ENCODE peak calls at places on chromosomes 4 and X, in nine cellular contexts. B is small intestine; G is HS-5; R is AG04450; P is midbrain; J is left colon; Z is MM.1S; V is astrocyte of the hippocampus; D is CD4-positive, CD25-positive, alpha-beta regulatory T cell. A is an unnamed sample.
A peak's percentile ranks its signal among the peaks of the same experiment; 100 is the strongest.

GRCh38 chrX:123835661-123836371 is 24.0 kb upstream of the XIAP start:
- DNase-seq in R (no peak), D (no peak), Z (no peak), J (no peak), P (no peak), G (no peak), B (peak; percentile 51), V (peak; percentile 54), A (no peak)

GRCh38 chr4:95124906-95125504 is 367.2 kb downstream of the BMPR1B start:
- DNase-seq in R (peak; percentile 39), V (peak; percentile 75), J (no peak), D (peak; percentile 15), Z (peak; percentile 32), P (peak; percentile 40), G (no peak), B (peak; percentile 28), A (peak; percentile 34)

GRCh38 chr4:38902695-38903094 is 35.1 kb downstream of the FAM114A1 start:
- DNase-seq in R (no peak), J (no peak), P (peak; percentile 32), D (peak; percentile 55), Z (peak; percentile 63), B (peak; percentile 60), G (no peak), V (peak; percentile 20), A (peak; percentile 48)

GRCh38 chrX:18272222-18272621 is 51.5 kb upstream of the BEND2 start:
- DNase-seq in P (no peak), J (no peak), D (no peak), R (no peak), Z (no peak), V (no peak), G (no peak), B (no peak), A (no peak)

GRCh38 chrX:70231666-70232065 is 2.8 kb upstream of the AWAT1 start:
- DNase-seq in J (no peak), P (no peak), G (no peak), R (no peak), V (no peak), Z (no peak), B (no peak), D (no peak), A (no peak)

GRCh38 chrX:70436380-70436779 is 8.3 kb upstream of the DLG3 start:
- DNase-seq in G (no peak), R (no peak), B (no peak), J (no peak), D (no peak), V (no peak), P (no peak), Z (no peak), A (no peak)

GRCh38 chrX:3728454-3728853 is 15.0 kb upstream of the PRKX start:
- DNase-seq in B (no peak), G (no peak), D (no peak), Z (no peak), P (no peak), V (no peak), J (no peak), R (peak; percentile 50), A (no peak)

GRCh38 chr4:147821555-147821954 is 89.7 kb downstream of the ARHGAP10 start:
- DNase-seq in J (no peak), B (peak; percentile 18), Z (no peak), G (no peak), V (no peak), R (no peak), P (no peak), D (peak; percentile 6), A (no peak)

GRCh38 chr4:165199722-165200121 is 7.6 kb upstream of the KLHL2 start:
- DNase-seq in J (no peak), B (no peak), P (no peak), R (no peak), Z (no peak), G (no peak), D (no peak), V (peak; percentile 63), A (no peak)

GRCh38 chr4:140237616-140238352 is 83.8 kb upstream of the MAML3 start:
- DNase-seq in B (peak; percentile 73), R (peak; percentile 88), V (peak; percentile 85), Z (no peak), J (peak; percentile 72), P (peak; percentile 83), G (peak; percentile 74), D (no peak), A (peak; percentile 90)

A was measured in globus pallidus.